ENCODE peak calls at places on chromosomes 3 and 15, in five cellular contexts. N is Panc1, S is tibial nerve, E is brain microvascular endothelial cell, B is kidney epithelial cell. M is an unnamed sample.

GRCh38 chr3:31232049-31233040 is 300.4 kb upstream of the STT3B start:
- DNase-seq in N (no peak), S (no peak), E (no peak), B (no peak), M (no peak)

GRCh38 chr3:32484437-32484836 is 18.2 kb downstream of the CMTM6 start:
- DNase-seq in N (no peak), S (peak), E (no peak), B (no peak), M (no peak)

GRCh38 chr15:33204087-33204486 is 9.6 kb upstream of the FMN1 start:
- DNase-seq in N (no peak), S (no peak), E (no peak), B (no peak), M (no peak)

GRCh38 chr15:66838671-66839239 is 136.7 kb downstream of the SMAD6 start:
- DNase-seq in N (no peak), S (no peak), E (peak), B (no peak), M (no peak)

GRCh38 chr3:73353661-73354217 is 271.0 kb downstream of the PDZRN3 start:
- DNase-seq in N (no peak), S (no peak), E (no peak), B (no peak), M (no peak)

GRCh38 chr15:57305009-57305408 is 71.3 kb upstream of the CGNL1 start:
- DNase-seq in N (no peak), S (no peak), E (no peak), B (no peak), M (no peak)

GRCh38 chr3:144463916-144464315 is 492.3 kb downstream of the DIPK2A start:
- DNase-seq in N (no peak), S (no peak), E (no peak), B (no peak), M (no peak)

GRCh38 chr3:117630885-117631284 is 921.3 kb downstream of the TUSC7 start:
- DNase-seq in N (no peak), S (no peak), E (no peak), B (no peak), M (no peak)

GRCh38 chr3:53719796-53720195 is 126.4 kb downstream of the CHDH start:
- DNase-seq in N (no peak), S (no peak), E (no peak), B (no peak), M (peak)

GRCh38 chr15:68507447-68507846 is 71.3 kb upstream of the CORO2B start:
- DNase-seq in N (no peak), S (peak), E (no peak), B (no peak), M (no peak)

GRCh38 chr3:132637590-132637989 is 22.0 kb downstream of the ACAD11 start:
- DNase-seq in N (no peak), S (no peak), E (no peak), B (no peak), M (no peak)

GRCh38 chr3:190301591-190301990 is 20.7 kb downstream of the CLDN1 start:
- DNase-seq in N (no peak), S (no peak), E (no peak), B (no peak), M (no peak)

GRCh38 chr3:17846466-17846865 is 104.0 kb upstream of the TBC1D5 start:
- DNase-seq in N (no peak), S (no peak), E (no peak), B (no peak), M (no peak)

GRCh38 chr15:90947577-90948357 is 6.9 kb upstream of the RCCD1 start:
- DNase-seq in N (no peak), S (no peak), E (no peak), B (no peak), M (no peak)

DNA sequence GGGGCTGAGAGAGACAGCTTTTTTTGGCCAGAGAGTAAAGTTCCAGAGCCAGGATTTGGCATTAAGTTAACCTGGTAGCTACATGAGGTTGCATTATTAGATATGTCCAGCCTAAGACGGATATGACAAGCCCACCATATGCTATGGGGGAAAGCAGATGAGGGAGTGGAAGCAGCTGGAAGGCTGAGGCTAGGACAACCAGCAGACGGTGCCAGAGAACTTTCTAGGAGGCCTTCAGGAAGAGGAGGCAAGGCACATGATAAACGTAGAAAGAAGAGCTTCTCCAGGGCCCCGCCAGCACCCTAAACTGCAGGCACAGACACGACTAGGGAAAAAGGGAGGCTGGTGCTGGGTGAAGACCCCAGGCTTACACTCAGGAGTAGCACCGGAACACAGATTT is 87.0 kb downstream of the CTNNB1 start:
- DNase-seq in N (no peak), S (no peak), E (no peak), B (no peak), M (no peak)
- TF ChIP-seq CTCF in N (no peak), S (no peak), E (peak), B (peak), M (no peak)

GRCh38 chr3:192364296-192364695 is 363.0 kb downstream of the FGF12 start:
- DNase-seq in N (no peak), S (no peak), E (no peak), B (no peak), M (no peak)

GRCh38 chr3:192372001-192372400 is 355.3 kb downstream of the FGF12 start:
- DNase-seq in N (no peak), S (no peak), E (no peak), B (no peak), M (no peak)

GRCh38 chr3:192366916-192367315 is 360.4 kb downstream of the FGF12 start:
- DNase-seq in N (no peak), S (no peak), E (no peak), B (no peak), M (no peak)

GRCh38 chr3:192365571-192365970 is 361.8 kb downstream of the FGF12 start:
- DNase-seq in N (no peak), S (no peak), E (no peak), B (no peak), M (no peak)

GRCh38 chr3:192367616-192368015 is 359.7 kb downstream of the FGF12 start:
- DNase-seq in N (no peak), S (no peak), E (no peak), B (no peak), M (no peak)
- TF ChIP-seq CTCF in N (no peak), S (no peak), E (no peak), B (no peak), M (no peak)

GRCh38 chr3:13068269-13069010 is 4.8 kb downstream of the IQSEC1 start:
- DNase-seq in N (no peak), S (no peak), E (no peak), B (no peak), M (no peak)
- TF ChIP-seq CTCF in N (no peak), S (no peak), E (no peak), B (no peak), M (no peak)

GRCh38 chr3:6994081-6994668 is 133.3 kb downstream of the GRM7 start:
- DNase-seq in N (no peak), S (no peak), E (no peak), B (no peak), M (no peak)
- TF ChIP-seq CTCF in N (peak), S (no peak), E (no peak), B (peak), M (peak)

GRCh38 chr15:53721334-53722087 is 38.0 kb downstream of the WDR72 start:
- DNase-seq in N (no peak), S (no peak), E (no peak), B (no peak), M (no peak)

GRCh38 chr15:53713218-53713617 is 46.2 kb downstream of the WDR72 start:
- DNase-seq in N (no peak), S (no peak), E (no peak), B (no peak), M (no peak)

DNA sequence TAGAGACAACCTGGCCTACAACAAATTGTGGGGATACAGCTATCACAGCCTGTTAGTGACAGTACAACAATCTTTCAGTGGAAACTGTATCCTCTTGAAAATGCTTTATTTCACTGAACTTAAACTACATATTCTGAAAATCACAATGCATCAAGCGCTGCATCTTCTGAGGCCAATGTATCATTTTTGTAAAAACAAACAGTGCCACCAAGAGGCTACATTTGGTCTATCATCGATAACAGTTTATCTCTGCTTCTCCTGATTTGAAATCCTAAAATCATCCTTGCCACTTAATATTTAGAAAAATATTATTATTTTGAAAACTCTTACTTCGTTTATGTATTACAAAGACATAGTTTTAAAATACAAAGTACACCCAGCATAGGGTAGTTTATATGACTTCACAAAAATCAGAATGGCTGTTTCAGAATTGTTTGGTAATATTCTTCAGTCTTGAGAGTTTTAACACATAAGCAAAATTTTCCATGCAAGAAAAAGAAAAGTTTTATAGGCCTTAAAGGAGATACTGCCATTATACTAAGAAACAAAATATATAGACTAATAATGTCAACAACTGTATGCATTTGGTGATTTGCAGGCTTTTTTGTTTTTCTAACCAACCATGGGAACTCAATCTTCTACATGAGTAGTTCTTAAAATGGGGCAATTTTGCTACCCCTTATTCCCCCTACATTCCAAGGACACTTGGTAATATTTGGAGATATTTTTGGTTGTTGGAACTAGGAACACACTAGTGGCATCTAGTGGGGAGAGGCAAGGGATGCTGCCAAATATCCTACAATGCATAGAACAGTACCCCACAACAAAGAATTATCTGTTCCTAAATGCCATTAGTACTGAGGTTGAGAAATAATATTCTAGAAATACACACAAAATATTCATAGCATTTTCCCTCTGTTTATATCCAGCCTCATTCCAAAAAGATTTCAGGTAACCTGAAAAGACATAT is 42.3 kb downstream of the WDR72 start:
- DNase-seq in N (no peak), S (no peak), E (peak), B (no peak), M (no peak)
- TF ChIP-seq CTCF in N (peak), S (peak), E (peak), B (peak), M (peak)